ENCODE peak calls at places on chromosomes 11 and 22, in seven cellular contexts. Q is dorsolateral prefrontal cortex; M is CD4-positive, alpha-beta T cell; J is transverse colon; L is RWPE1; Y is psoas muscle; V is AG04450. R is an unnamed sample.
A peak's percentile ranks its signal among the peaks of the same experiment; 100 is the strongest.

GRCh38 chr22:37503850-37504249 is 15.4 kb downstream of the CARD10 start:
- DNase-seq in V (no peak), J (peak; percentile 73), M (no peak), Q (no peak), L (no peak), Y (peak; percentile 35), R (no peak)

GRCh38 chr11:76598426-76598839 is 72.1 kb downstream of the LRRC32 start:
- DNase-seq in L (no peak), M (no peak), Q (no peak), V (no peak), J (no peak), Y (no peak), R (peak; percentile 75)

GRCh38 chr11:59188954-59189353 is 17.0 kb downstream of the DTX4 start:
- DNase-seq in L (no peak), Y (no peak), J (no peak), M (no peak), Q (no peak), V (no peak), R (no peak)

GRCh38 chr11:102346456-102346747 is 612 bp upstream of the BIRC2 start:
- DNase-seq in L (no peak), Y (no peak), Q (no peak), M (no peak), V (no peak), J (no peak), R (no peak)

GRCh38 chr11:109864834-109865557 is 228.2 kb upstream of the ZC3H12C start:
- DNase-seq in M (no peak), Y (no peak), V (peak; percentile 26), J (no peak), L (no peak), Q (no peak), R (no peak)

GRCh38 chr22:21837184-21837979 is 30.1 kb downstream of the MAPK1 start:
- DNase-seq in J (no peak), V (peak; percentile 73), M (no peak), Q (no peak), Y (no peak), L (peak; percentile 51), R (peak; percentile 51)

GRCh38 chr22:36467946-36468345 is 13.5 kb downstream of the TXN2 start:
- DNase-seq in J (no peak), M (no peak), V (peak; percentile 94), Y (peak; percentile 73), Q (no peak), L (peak; percentile 78), R (no peak)

GRCh38 chr22:19891350-19892248 is 36.9 kb upstream of the GNB1L start:
- DNase-seq in J (no peak), Q (no peak), L (peak; percentile 87), Y (no peak), M (peak; percentile 81), V (peak; percentile 59), R (peak; percentile 95)

GRCh38 chr22:19448076-19448607 is 631 bp upstream of the C22orf39 start:
- DNase-seq in V (no peak), J (peak; percentile 57), M (peak; percentile 3), Q (peak; percentile 35), L (peak; percentile 62), Y (no peak), R (peak; percentile 60)

GRCh38 chr22:35930933-35931332 is 97.7 kb downstream of the RBFOX2 start:
- DNase-seq in Q (no peak), M (no peak), L (peak; percentile 34), V (peak; percentile 43), J (no peak), Y (no peak), R (peak; percentile 54)

GRCh38 chr11:72954860-72955259 is 140.6 kb downstream of the ATG16L2 start:
- DNase-seq in M (no peak), L (no peak), Q (no peak), V (no peak), Y (no peak), J (no peak), R (no peak)

GRCh38 chr22:31609716-31610115 is 52.3 kb downstream of the PISD start:
- DNase-seq in V (no peak), Q (peak; percentile 15), M (no peak), J (no peak), L (no peak), Y (no peak), R (no peak)

GRCh38 chr22:23395476-23396361 is 184.4 kb downstream of the IGLL1 start:
- DNase-seq in M (no peak), Y (no peak), V (no peak), J (no peak), Q (no peak), L (no peak), R (no peak)

GRCh38 chr11:2399488-2400068 is 972 bp upstream of the TSSC4 start:
- DNase-seq in J (peak; percentile 36), V (no peak), Y (no peak), L (no peak), Q (no peak), M (no peak), R (peak; percentile 57)

GRCh38 chr11:111429066-111429506 is 50.0 kb upstream of the POU2AF1 start:
- DNase-seq in M (peak; percentile 44), Y (peak; percentile 51), L (no peak), J (peak; percentile 77), V (no peak), Q (no peak), R (peak; percentile 26)

GRCh38 chr11:37230865-37231264 is 632.8 kb upstream of the RAG2 start:
- DNase-seq in Q (no peak), L (no peak), J (no peak), V (no peak), M (no peak), Y (no peak), R (no peak)

DNA sequence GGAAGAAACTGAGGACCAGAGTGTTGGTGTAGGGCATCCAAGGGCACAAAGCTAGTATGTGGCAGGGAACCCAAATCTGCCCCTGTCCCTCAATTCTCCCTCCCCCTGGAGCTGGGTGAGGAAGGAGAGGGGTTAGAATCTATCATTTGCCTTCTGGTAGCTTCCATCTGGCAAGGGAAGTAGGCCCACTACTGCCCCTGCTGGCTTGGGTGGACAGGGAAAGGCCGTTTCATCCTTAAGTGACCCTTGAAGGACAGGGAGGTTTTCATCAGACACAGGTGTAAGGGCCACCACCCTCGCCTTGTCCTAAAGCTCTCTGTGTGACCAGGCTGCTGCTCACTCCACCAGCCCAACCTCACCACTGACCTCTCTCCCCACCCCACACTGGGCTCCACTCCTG is 22.1 kb downstream of the NECTIN1 start:
- DNase-seq in M (no peak), Q (no peak), V (no peak), Y (no peak), J (no peak), L (no peak), R (peak; percentile 45)
- TF ChIP-seq CTCF in M (no peak), Q (peak; percentile 13), V (peak; percentile 21), Y (no peak), J (no peak), L (peak; percentile 8), R (peak; percentile 42)

DNA sequence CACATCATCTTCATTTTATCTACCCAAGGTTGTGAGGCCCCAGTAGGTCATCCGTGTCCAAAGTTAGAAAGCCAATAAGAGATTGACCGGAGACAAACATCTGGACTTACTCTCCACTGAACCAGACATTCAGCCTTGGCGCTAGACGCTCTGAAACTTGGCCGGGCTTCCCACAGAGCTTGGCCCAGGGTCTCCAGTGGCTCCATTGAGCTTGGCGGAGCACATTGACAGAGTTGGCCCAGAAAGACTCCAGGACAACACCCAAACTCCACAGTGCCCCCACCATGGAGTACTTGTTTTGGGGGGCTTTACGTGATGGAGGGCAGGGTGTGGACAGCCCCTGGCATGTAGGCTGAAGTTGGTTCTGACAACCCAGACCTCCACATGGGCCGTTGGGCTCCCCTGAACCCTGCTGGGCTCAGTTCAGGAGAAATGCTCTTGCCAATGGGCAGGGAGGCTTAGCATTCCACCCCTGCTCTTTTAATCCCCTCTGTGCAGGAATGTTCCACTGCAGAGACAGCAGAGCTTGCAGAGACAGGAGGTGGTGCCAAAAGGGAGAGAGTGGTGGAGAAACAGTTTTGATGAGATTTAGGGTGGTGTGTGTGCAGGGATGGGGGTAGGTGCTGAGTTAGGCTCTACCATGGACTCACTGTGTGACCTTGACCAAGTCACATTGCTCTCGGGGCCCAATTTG is 102.4 kb upstream of the TIMP3 start:
- DNase-seq in Y (peak; percentile 71), J (peak; percentile 10), Q (no peak), M (no peak), V (no peak), L (no peak), R (no peak)
- H3K27ac ChIP-seq in Y (no peak overlapping the region), J (no peak overlapping the region), Q (no peak overlapping the region), M (no peak overlapping the region), V (no peak overlapping the region), L (no peak overlapping the region), R (no peak overlapping the region)

GRCh38 chr22:47836957-47837356 is 1074.5 kb downstream of the TBC1D22A start:
- DNase-seq in M (no peak), Q (no peak), L (peak; percentile 6), V (no peak), J (no peak), Y (no peak), R (no peak)

GRCh38 chr22:47839586-47840245 is 1077.3 kb downstream of the TBC1D22A start:
- DNase-seq in M (no peak), Q (no peak), Y (no peak), J (no peak), L (no peak), V (no peak), R (no peak)

GRCh38 chr22:47835726-47836125 is 1073.3 kb downstream of the TBC1D22A start:
- DNase-seq in V (no peak), L (peak; percentile 13), Y (no peak), J (no peak), Q (no peak), M (no peak), R (no peak)

GRCh38 chr22:47841166-47841565 is 1078.7 kb downstream of the TBC1D22A start:
- DNase-seq in V (no peak), Q (no peak), Y (no peak), L (no peak), J (no peak), M (no peak), R (no peak)

DNA sequence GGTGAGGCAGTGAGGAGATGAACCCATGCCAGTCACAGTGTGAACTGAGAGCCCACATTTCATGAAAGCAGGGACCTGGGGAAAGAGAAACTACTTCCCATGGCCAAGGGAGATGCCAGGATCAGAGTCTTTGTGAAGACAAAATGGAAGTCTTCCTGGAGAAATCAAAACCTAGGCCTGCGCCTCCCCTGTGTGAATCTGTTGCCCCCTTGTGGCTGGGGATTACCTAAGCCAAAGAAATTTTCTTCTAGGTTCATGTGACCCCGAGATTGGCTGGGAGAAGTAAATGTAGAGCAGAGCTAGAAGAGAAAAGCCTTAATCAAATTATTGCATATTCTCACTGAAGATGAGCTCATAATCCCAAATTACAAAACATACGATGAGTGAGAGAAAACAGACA is 1075.3 kb downstream of the TBC1D22A start:
- DNase-seq in Q (no peak), J (no peak), V (no peak), M (no peak), Y (no peak), L (no peak), R (peak; percentile 49)
- TF ChIP-seq CTCF in Q (peak; percentile 10), J (peak; percentile 24), V (peak; percentile 10), M (no peak), Y (no peak), L (no peak), R (peak; percentile 56)

GRCh38 chr11:3745161-3745560 is 52.2 kb downstream of the NUP98 start:
- DNase-seq in Y (no peak), M (no peak), Q (no peak), L (peak; percentile 50), J (no peak), V (no peak), R (no peak)
- H3K27ac ChIP-seq in Y (no peak overlapping the region), M (no peak overlapping the region), Q (no peak overlapping the region), L (no peak overlapping the region), J (no peak overlapping the region), V (no peak overlapping the region), R (no peak overlapping the region)

GRCh38 chr11:19345519-19345847 is 104.7 kb upstream of the E2F8 start:
- DNase-seq in J (no peak), V (no peak), L (no peak), M (no peak), Y (peak; percentile 47), Q (peak; percentile 48), R (peak; percentile 75)
- TF ChIP-seq CTCF in J (no peak), V (no peak), L (no peak), M (no peak), Y (no peak), Q (no peak), R (peak; percentile 30)

R was measured in neural progenitor cell.